ENCODE peak calls at places on chromosomes 3 and 15, in five cellular contexts. E is activated CD8-positive, alpha-beta memory T cell treated with anti-CD3 and anti-CD28 coated beads for 24 hours; A is T-helper 9 cell; F is AG08396; O is KBM-7. T is an unnamed sample.

GRCh38 chr15:92623435-92623834 is 32.1 kb downstream of the FAM174B start:
- DNase-seq in E (no peak), A (no peak), F (no peak), O (no peak), T (no peak)

GRCh38 chr3:62134061-62134496 is 239.3 kb downstream of the FEZF2 start:
- DNase-seq in E (no peak), A (no peak), F (peak), O (peak), T (peak)

GRCh38 chr3:193452338-193452737 is 73.8 kb upstream of the ATP13A5 start:
- DNase-seq in E (no peak), A (no peak), F (no peak), O (peak), T (no peak)

GRCh38 chr3:21893250-21893649 is 142.2 kb upstream of the ZNF385D start:
- DNase-seq in E (no peak), A (no peak), F (no peak), O (no peak), T (no peak)

GRCh38 chr3:58388550-58389061 is 45.0 kb downstream of the PDHB start:
- DNase-seq in E (no peak), A (no peak), F (peak), O (no peak), T (no peak)

GRCh38 chr3:158702815-158703481 is 29.3 kb downstream of the RARRES1 start:
- DNase-seq in E (no peak), A (no peak), F (peak), O (no peak), T (no peak)

GRCh38 chr3:110814170-110815007 is 257.2 kb upstream of the NECTIN3 start:
- DNase-seq in E (peak), A (no peak), F (peak), O (peak), T (no peak)

GRCh38 chr15:86691091-86691490 is 611.4 kb downstream of the AGBL1 start:
- DNase-seq in E (no peak), A (no peak), F (no peak), O (no peak), T (no peak)

GRCh38 chr3:162769559-162769958 is 1273.0 kb downstream of the OTOL1 start:
- DNase-seq in E (no peak), A (no peak), F (no peak), O (no peak), T (no peak)

GRCh38 chr3:71361346-71361745 is 222.2 kb downstream of the FOXP1 start:
- DNase-seq in E (no peak), A (no peak), F (no peak), O (no peak), T (no peak)

GRCh38 chr15:47586653-47587224 is 130.6 kb upstream of the SEMA6D start:
- DNase-seq in E (no peak), A (no peak), F (no peak), O (no peak), T (no peak)

GRCh38 chr3:178260887-178261286 is 275.3 kb upstream of the KCNMB2 start:
- DNase-seq in E (no peak), A (no peak), F (no peak), O (peak), T (no peak)

GRCh38 chr3:13394363-13394762 is 25.8 kb downstream of the NUP210 start:
- DNase-seq in E (no peak), A (no peak), F (no peak), O (no peak), T (no peak)

GRCh38 chr3:126781406-126781805 is 77.4 kb downstream of the CHCHD6 start:
- DNase-seq in E (no peak), A (no peak), F (no peak), O (no peak), T (no peak)

GRCh38 chr15:65110676-65111292 is 4.2 kb downstream of the UBAP1L start:
- DNase-seq in E (no peak), A (no peak), F (no peak), O (no peak), T (no peak)

GRCh38 chr15:47514251-47514652 is 203.1 kb upstream of the SEMA6D start:
- DNase-seq in E (no peak), A (no peak), F (peak), O (no peak), T (no peak)

GRCh38 chr3:186988806-186989205 is 58.5 kb downstream of the ST6GAL1 start:
- DNase-seq in E (no peak), A (no peak), F (no peak), O (no peak), T (no peak)

T was measured in GF-D8.